ENCODE peak calls at places on chromosomes 12 and 14, in six cellular contexts. M is HEK293T, T is IMR-90, N is HepG2, B is A549, Y is K562. L is an unnamed sample.
A peak's percentile ranks its signal among the peaks of the same experiment; 100 is the strongest.

GRCh38 chr12:79422060-79422812 is 268.5 kb downstream of the PAWR start:
- DNase-seq in M (no peak), T (no peak), N (peak; percentile 13), B (no peak), Y (no peak), L (no peak)

GRCh38 chr12:12720052-12720451 is 2.9 kb downstream of the CDKN1B start:
- DNase-seq in M (no peak), T (no peak), N (no peak), B (no peak), Y (no peak), L (no peak)

GRCh38 chr14:102206901-102207300 is 67.2 kb downstream of the WDR20 start:
- DNase-seq in M (no peak), T (no peak), N (no peak), B (no peak), Y (no peak), L (no peak)

GRCh38 chr12:96751626-96752025 is 155.4 kb upstream of the NEDD1 start:
- DNase-seq in M (no peak), T (no peak), N (no peak), B (no peak), Y (no peak), L (no peak)

GRCh38 chr12:29563636-29564035 is 66.2 kb upstream of the OVCH1 start:
- DNase-seq in M (no peak), T (no peak), N (no peak), B (no peak), Y (no peak), L (no peak)

GRCh38 chr12:69161835-69162234 is 77.5 kb upstream of the CPSF6 start:
- DNase-seq in M (no peak), T (no peak), N (no peak), B (no peak), Y (no peak), L (peak; percentile 83)

GRCh38 chr12:12070674-12071661 is at the start of gene BCL2L14:
- DNase-seq in M (no peak), T (no peak), N (peak; percentile 59), B (no peak), Y (no peak), L (peak; percentile 36)

GRCh38 chr12:95848575-95849388 is 10.0 kb upstream of the SNRPF start:
- DNase-seq in M (peak; percentile 20), T (peak; percentile 48), N (peak; percentile 51), B (peak; percentile 55), Y (no peak), L (no peak)

GRCh38 chr12:11576104-11576503 is 73.4 kb upstream of the ETV6 start:
- DNase-seq in M (no peak), T (peak; percentile 48), N (no peak), B (no peak), Y (no peak), L (peak; percentile 86)

GRCh38 chr14:99198746-99199145 is 73.3 kb downstream of the BCL11B start:
- DNase-seq in M (no peak), T (no peak), N (no peak), B (no peak), Y (no peak), L (no peak)

GRCh38 chr14:53217283-53217994 is 64.3 kb upstream of the DDHD1 start:
- DNase-seq in M (peak; percentile 76), T (peak; percentile 33), N (peak; percentile 70), B (peak; percentile 55), Y (peak; percentile 73), L (peak; percentile 28)

GRCh38 chr14:104249092-104249491 is 110.7 kb downstream of the KIF26A start:
- DNase-seq in M (no peak), T (no peak), N (no peak), B (no peak), Y (no peak), L (no peak)

GRCh38 chr12:71054551-71054950 is 103.2 kb downstream of the TSPAN8 start:
- DNase-seq in M (no peak), T (no peak), N (no peak), B (no peak), Y (no peak), L (no peak)

GRCh38 chr12:98968896-98969295 is 323.8 kb downstream of the APAF1 start:
- DNase-seq in M (no peak), T (no peak), N (no peak), B (no peak), Y (no peak), L (no peak)

GRCh38 chr12:48899651-48900050 is 25.6 kb downstream of the FKBP11 start:
- DNase-seq in M (no peak), T (no peak), N (no peak), B (no peak), Y (no peak), L (no peak)

GRCh38 chr12:30905483-30906009 is 21.0 kb upstream of the TSPAN11 start:
- DNase-seq in M (no peak), T (no peak), N (no peak), B (no peak), Y (no peak), L (no peak)

GRCh38 chr12:132284071-132284492 is 45.3 kb downstream of the GALNT9 start:
- DNase-seq in M (no peak), T (peak; percentile 12), N (no peak), B (no peak), Y (no peak), L (no peak)

GRCh38 chr12:77560714-77561113 is 270.0 kb upstream of the NAV3 start:
- DNase-seq in M (no peak), T (no peak), N (peak; percentile 1), B (no peak), Y (no peak), L (no peak)

GRCh38 chr12:64633940-64634337 is 23.6 kb downstream of the RASSF3 start:
- DNase-seq in M (no peak), T (peak; percentile 83), N (peak; percentile 88), B (peak; percentile 58), Y (no peak), L (no peak)

DNA sequence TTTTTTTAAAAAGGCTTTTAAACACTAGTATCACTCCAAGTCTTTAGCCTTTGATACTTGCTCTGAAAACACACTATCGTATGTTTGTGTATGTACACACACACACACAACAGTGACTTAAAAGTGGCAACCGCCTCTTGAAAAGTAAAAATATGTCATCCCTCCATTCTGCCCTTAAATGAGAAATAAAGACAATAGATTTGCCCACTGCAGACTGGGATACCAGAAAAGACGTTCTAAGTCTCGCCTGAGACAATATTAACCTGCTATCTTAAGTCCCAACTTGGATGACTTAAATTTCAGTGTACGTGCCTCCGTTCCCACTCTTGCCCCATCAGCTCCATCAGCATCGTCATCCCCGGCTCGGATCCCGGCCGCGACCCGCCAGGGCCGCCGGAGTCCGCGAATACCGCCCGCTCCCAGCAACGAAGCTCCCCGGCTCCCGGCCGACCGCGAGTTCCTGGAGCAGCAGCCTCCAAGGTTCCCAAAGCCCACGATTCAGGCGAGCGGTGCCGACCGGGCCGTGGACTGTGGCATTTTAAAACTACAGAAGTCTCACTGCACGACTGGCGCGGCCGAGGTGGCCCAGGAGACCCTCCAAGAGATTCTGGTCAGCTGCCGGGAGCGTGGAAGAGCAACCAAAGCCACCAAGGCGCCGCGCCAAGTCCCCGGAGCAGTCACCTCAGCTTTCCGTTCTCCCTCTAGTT is 2.8 kb upstream of the ARID2 start:
- DNase-seq in M (peak; percentile 21), T (peak; percentile 21), N (peak; percentile 9), B (peak; percentile 33), Y (peak; percentile 37), L (no peak)
- TF ChIP-seq BHLHE40 in M (no peak), T (no peak), N (no peak), B (no peak), Y (no peak), L (no peak)

DNA sequence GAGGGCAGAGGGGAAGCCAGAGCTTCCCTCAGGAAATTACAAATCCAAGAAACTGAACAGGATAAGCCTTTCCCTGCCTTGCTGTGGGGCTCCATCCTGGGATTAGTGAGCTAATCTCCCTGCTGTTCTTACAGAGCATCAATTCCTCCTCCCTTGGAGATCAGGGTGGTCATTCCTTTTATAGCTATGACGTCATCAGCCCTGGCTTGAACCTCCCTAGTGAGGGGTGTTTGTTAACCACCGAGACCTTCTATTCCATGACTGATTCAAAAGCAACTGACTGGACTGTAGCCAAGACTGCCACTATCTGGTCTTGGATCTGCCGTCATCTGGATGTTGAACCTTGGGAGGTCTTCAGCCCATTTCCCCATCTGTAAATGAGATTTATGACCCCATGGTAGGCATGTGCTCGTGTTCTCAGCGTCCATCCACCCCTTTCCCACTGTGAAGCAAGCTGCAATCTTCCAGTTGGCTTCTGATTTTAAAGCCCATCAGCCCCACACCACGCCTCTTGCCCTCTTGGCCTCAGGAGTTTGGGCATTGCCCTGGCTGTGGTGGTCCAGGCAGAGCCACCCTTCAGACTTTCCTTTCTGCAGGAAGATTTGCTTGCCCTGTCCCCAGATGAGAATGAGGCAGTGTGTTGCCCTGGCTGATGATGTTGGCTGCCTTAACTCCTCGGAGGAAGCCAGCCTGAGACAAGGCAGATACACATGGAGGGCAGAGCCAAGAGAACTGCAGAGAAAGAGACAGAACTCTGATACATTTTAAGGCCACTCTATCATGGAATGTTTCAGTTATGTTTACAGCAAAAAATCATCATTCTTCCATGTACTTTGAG is 59.6 kb upstream of the ACTN1 start:
- DNase-seq in M (peak; percentile 34), T (peak; percentile 88), N (no peak), B (peak; percentile 35), Y (no peak), L (no peak)
- TF ChIP-seq BHLHE40 in M (no peak), T (peak; percentile 30), N (no peak), B (no peak), Y (no peak), L (no peak)

GRCh38 chr14:21025374-21026151 is 702 bp upstream of the NDRG2 start:
- DNase-seq in M (no peak), T (no peak), N (no peak), B (no peak), Y (peak; percentile 63), L (no peak)
- TF ChIP-seq BHLHE40 in M (no peak), T (no peak), N (no peak), B (no peak), Y (no peak), L (no peak)

DNA sequence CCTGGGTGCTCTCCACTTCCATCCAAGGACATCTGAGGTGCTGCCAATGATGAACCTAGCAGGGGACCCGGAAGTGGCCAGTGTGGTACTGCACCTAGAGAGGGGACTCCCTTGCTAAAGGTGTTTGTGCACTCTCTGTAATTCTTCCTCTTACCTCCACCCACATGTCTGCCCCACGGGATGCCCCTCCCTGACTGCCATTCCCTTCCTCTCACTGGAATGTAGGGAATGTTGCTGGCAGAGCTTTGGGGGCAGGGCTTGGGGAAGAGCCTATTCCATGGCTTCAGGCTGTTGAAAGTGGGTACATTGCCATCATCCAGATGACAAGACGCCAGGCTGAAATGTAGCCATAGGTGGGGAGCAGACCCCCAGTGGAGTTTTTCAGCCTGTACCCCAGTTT is 153.2 kb downstream of the SMOC1 start:
- DNase-seq in M (no peak), T (no peak), N (peak; percentile 52), B (peak; percentile 30), Y (no peak), L (no peak)
- TF ChIP-seq BHLHE40 in M (no peak), T (no peak), N (no peak), B (no peak), Y (no peak), L (no peak)

DNA sequence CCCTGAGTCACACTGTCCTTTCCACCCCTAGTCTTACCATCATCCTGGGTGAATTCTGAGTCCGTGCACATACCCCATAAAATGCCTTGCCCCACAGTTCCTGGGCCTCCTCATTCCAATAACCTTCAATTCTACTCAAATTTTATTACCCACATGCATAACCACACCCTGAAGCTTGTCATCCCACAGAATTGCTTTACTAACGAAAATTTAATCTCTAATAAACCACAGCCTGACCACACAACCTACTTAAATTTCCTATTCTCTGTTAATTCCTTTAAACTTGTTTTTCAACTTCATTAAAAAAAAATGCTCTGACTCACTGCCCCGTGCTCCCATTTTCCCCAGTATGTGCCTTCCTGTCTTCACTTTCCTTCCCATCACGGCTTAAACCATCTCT is 205.9 kb downstream of the PHLDA1 start:
- DNase-seq in M (no peak), T (peak; percentile 86), N (no peak), B (no peak), Y (no peak), L (no peak)
- TF ChIP-seq BHLHE40 in M (no peak), T (peak; percentile 69), N (no peak), B (no peak), Y (no peak), L (no peak)